ENCODE peak calls at places on chromosomes 16 and 17, in four cellular contexts. One of them, this sample, is unnamed.

GRCh38 chr17:73400915-73401545 is 89.2 kb upstream of the CDC42EP4 start:
- DNase-seq in HepG2: no peak
- DNase-seq in SK-N-SH: no peak
- DNase-seq in A549: no peak
- DNase-seq in this sample: no peak

GRCh38 chr17:48586355-48586924 is 3.6 kb downstream of the HOXB3 start:
- DNase-seq in HepG2: no peak
- DNase-seq in SK-N-SH: no peak
- DNase-seq in A549: no peak
- DNase-seq in this sample: no peak

GRCh38 chr17:63478814-63479494 is 2.1 kb downstream of the ACE start:
- DNase-seq in HepG2: peak
- DNase-seq in SK-N-SH: peak
- DNase-seq in A549: peak
- DNase-seq in this sample: peak

GRCh38 chr17:4742629-4743028 is 2.9 kb upstream of the CXCL16 start:
- DNase-seq in HepG2: no peak
- DNase-seq in SK-N-SH: no peak
- DNase-seq in A549: no peak
- DNase-seq in this sample: no peak

GRCh38 chr17:59796785-59797205 is 89.3 kb downstream of the VMP1 start:
- DNase-seq in HepG2: no peak
- DNase-seq in SK-N-SH: no peak
- DNase-seq in A549: no peak
- DNase-seq in this sample: no peak

GRCh38 chr16:72997141-72997542 is 50.8 kb downstream of the ZFHX3 start:
- DNase-seq in HepG2: no peak
- DNase-seq in SK-N-SH: no peak
- DNase-seq in A549: no peak
- DNase-seq in this sample: no peak

GRCh38 chr17:55743103-55743679 is 7.7 kb upstream of the PCTP start:
- DNase-seq in HepG2: peak
- DNase-seq in SK-N-SH: no peak
- DNase-seq in A549: peak
- DNase-seq in this sample: no peak

GRCh38 chr16:83669456-83669855 is 138.3 kb upstream of the HSBP1 start:
- DNase-seq in HepG2: no peak
- DNase-seq in SK-N-SH: no peak
- DNase-seq in A549: no peak
- DNase-seq in this sample: no peak

GRCh38 chr16:46629331-46629843 is 8.2 kb upstream of the SHCBP1 start:
- DNase-seq in HepG2: peak
- DNase-seq in SK-N-SH: peak
- DNase-seq in A549: peak
- DNase-seq in this sample: no peak

GRCh38 chr17:29931253-29931932 is 1.4 kb upstream of the SSH2 start:
- DNase-seq in HepG2: peak
- DNase-seq in SK-N-SH: peak
- DNase-seq in A549: peak
- DNase-seq in this sample: peak

GRCh38 chr16:50519602-50520001 is 28.6 kb upstream of the NKD1 start:
- DNase-seq in HepG2: no peak
- DNase-seq in SK-N-SH: no peak
- DNase-seq in A549: no peak
- DNase-seq in this sample: no peak

GRCh38 chr17:979539-980405 is at the start of gene NXN:
- DNase-seq in HepG2: peak
- DNase-seq in SK-N-SH: peak
- DNase-seq in A549: peak
- DNase-seq in this sample: peak

GRCh38 chr17:11240841-11241610 is at the start of gene SHISA6:
- DNase-seq in HepG2: no peak
- DNase-seq in SK-N-SH: peak
- DNase-seq in A549: no peak
- DNase-seq in this sample: no peak
- TF ChIP-seq USF2 in HepG2: no peak
- TF ChIP-seq USF2 in SK-N-SH: no peak
- TF ChIP-seq USF2 in A549: no peak
- TF ChIP-seq USF2 in this sample: no peak

DNA sequence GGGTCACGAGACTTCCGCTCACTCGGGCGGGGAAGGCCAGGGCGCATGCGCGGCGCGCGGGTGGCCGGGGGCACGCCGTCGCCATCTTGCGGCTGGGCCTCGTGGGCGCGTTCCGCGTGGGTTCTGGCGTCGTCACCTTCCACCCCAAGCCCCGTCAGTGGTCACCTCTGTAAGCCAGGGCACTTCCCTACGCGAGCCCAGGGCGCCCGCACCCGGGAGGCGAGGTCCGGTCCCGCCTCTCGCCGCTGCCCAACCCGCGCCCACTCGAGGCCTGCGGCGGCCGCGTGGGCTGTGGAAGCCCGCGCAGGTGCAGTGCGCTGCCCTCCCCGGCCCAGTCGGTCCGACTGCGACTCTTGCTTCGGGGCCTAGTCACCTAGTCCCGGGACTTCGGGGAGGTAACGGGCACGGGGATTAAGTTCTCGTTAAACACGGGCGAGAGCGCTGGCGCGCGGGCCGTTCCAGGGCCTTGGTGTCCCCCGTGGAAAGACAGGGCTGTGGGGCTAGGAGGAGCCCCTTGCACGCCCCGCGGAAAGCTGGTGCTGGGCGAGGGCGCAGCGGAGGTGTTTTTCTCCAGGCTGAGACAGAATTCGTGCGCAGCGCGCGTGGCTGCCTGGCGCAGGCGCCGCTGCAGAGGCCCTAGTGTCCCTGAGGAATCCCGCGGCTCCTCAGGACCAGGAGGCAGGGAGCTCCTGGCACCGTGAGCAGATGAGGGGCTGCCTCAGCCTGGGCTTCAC is 417 bp upstream of the ARHGDIA start:
- DNase-seq in HepG2: peak
- DNase-seq in SK-N-SH: peak
- DNase-seq in A549: peak
- DNase-seq in this sample: peak
- TF ChIP-seq CTCF in HepG2: peak
- TF ChIP-seq CTCF in SK-N-SH: peak
- TF ChIP-seq CTCF in A549: no peak
- TF ChIP-seq CTCF in this sample: no peak

GRCh38 chr16:20675488-20676267 is 21.8 kb downstream of the ACSM1 start:
- DNase-seq in HepG2: peak
- DNase-seq in SK-N-SH: no peak
- DNase-seq in A549: no peak
- DNase-seq in this sample: peak
- TF ChIP-seq USF2 in HepG2: no peak
- TF ChIP-seq USF2 in SK-N-SH: no peak
- TF ChIP-seq USF2 in A549: no peak
- TF ChIP-seq USF2 in this sample: no peak

GRCh38 chr16:1932050-1933028 is 10.7 kb downstream of the MSRB1 start:
- DNase-seq in HepG2: peak
- DNase-seq in SK-N-SH: no peak
- DNase-seq in A549: peak
- DNase-seq in this sample: peak
- TF ChIP-seq CTCF in HepG2: peak
- TF ChIP-seq CTCF in SK-N-SH: no peak
- TF ChIP-seq CTCF in A549: peak
- TF ChIP-seq CTCF in this sample: no peak

GRCh38 chr16:53732296-53732929 is 28.5 kb downstream of the FTO start:
- DNase-seq in HepG2: no peak
- DNase-seq in SK-N-SH: peak
- DNase-seq in A549: peak
- DNase-seq in this sample: no peak
- TF ChIP-seq USF2 in HepG2: no peak
- TF ChIP-seq USF2 in SK-N-SH: no peak
- TF ChIP-seq USF2 in A549: no peak
- TF ChIP-seq USF2 in this sample: no peak